ENCODE peak calls at places on chromosomes 11 and 22, in five cellular contexts. One of them, this sample, is unnamed. For H3K36me3, the result is how much of the 10 kb centered on the place peaks cover.

GRCh38 chr11:66238786-66239413 is 29.5 kb upstream of the RAB1B start:
- DNase-seq in GM23338: no peak
- DNase-seq in esophagus muscularis mucosa: no peak
- DNase-seq in HCT116: no peak
- DNase-seq in transverse colon: no peak
- DNase-seq in this sample: no peak

GRCh38 chr11:18225906-18226305 is 10.7 kb downstream of the SAA4 start:
- DNase-seq in esophagus muscularis mucosa: no peak
- DNase-seq in transverse colon: no peak
- DNase-seq in HCT116: no peak
- DNase-seq in GM23338: no peak
- DNase-seq in this sample: no peak

GRCh38 chr22:36979511-36979910 is 39.7 kb downstream of the TST start:
- DNase-seq in esophagus muscularis mucosa: no peak
- DNase-seq in HCT116: no peak
- DNase-seq in transverse colon: no peak
- DNase-seq in GM23338: no peak
- DNase-seq in this sample: no peak

GRCh38 chr11:103035656-103036434 is 56.1 kb downstream of the DCUN1D5 start:
- DNase-seq in GM23338: peak
- DNase-seq in HCT116: peak
- DNase-seq in transverse colon: no peak
- DNase-seq in esophagus muscularis mucosa: no peak
- DNase-seq in this sample: no peak

GRCh38 chr11:120039031-120039430 is 98.9 kb downstream of the TRIM29 start:
- DNase-seq in HCT116: no peak
- DNase-seq in GM23338: no peak
- DNase-seq in transverse colon: no peak
- DNase-seq in esophagus muscularis mucosa: no peak
- DNase-seq in this sample: no peak

GRCh38 chr22:36900880-36901279 is 12.5 kb upstream of the CSF2RB start:
- DNase-seq in GM23338: peak
- DNase-seq in esophagus muscularis mucosa: no peak
- DNase-seq in HCT116: no peak
- DNase-seq in transverse colon: no peak
- DNase-seq in this sample: no peak

GRCh38 chr11:11620251-11620965 is 1.4 kb downstream of the GALNT18 start:
- DNase-seq in transverse colon: peak
- DNase-seq in GM23338: peak
- DNase-seq in esophagus muscularis mucosa: peak
- DNase-seq in HCT116: peak
- DNase-seq in this sample: peak

GRCh38 chr11:76606102-76606793 is 64.3 kb downstream of the LRRC32 start:
- DNase-seq in GM23338: no peak
- DNase-seq in esophagus muscularis mucosa: peak
- DNase-seq in HCT116: no peak
- DNase-seq in transverse colon: no peak
- DNase-seq in this sample: no peak

GRCh38 chr11:16607675-16608644 is 130.5 kb upstream of the C11orf58 start:
- DNase-seq in HCT116: no peak
- DNase-seq in transverse colon: peak
- DNase-seq in esophagus muscularis mucosa: no peak
- DNase-seq in GM23338: peak
- DNase-seq in this sample: peak

GRCh38 chr22:45329536-45329936 is 19.8 kb downstream of the FAM118A start:
- DNase-seq in GM23338: no peak
- DNase-seq in HCT116: no peak
- DNase-seq in transverse colon: no peak
- DNase-seq in esophagus muscularis mucosa: no peak
- DNase-seq in this sample: no peak

GRCh38 chr11:69916806-69917387 is 97.7 kb upstream of the FGF3 start:
- DNase-seq in esophagus muscularis mucosa: no peak
- DNase-seq in GM23338: no peak
- DNase-seq in HCT116: no peak
- DNase-seq in transverse colon: peak
- DNase-seq in this sample: no peak

GRCh38 chr22:22984967-22985366 is 85.4 kb upstream of the GNAZ start:
- DNase-seq in GM23338: no peak
- DNase-seq in HCT116: no peak
- DNase-seq in esophagus muscularis mucosa: no peak
- DNase-seq in transverse colon: no peak
- DNase-seq in this sample: no peak

GRCh38 chr11:69320756-69321741 is 27.1 kb downstream of the MYEOV start:
- DNase-seq in HCT116: no peak
- DNase-seq in GM23338: no peak
- DNase-seq in transverse colon: no peak
- DNase-seq in esophagus muscularis mucosa: no peak
- DNase-seq in this sample: peak

GRCh38 chr11:29333993-29334780 is 682.6 kb downstream of the KCNA4 start:
- DNase-seq in transverse colon: no peak
- DNase-seq in GM23338: peak
- DNase-seq in esophagus muscularis mucosa: no peak
- DNase-seq in HCT116: peak
- DNase-seq in this sample: no peak

GRCh38 chr11:93000511-93001476 is 31.3 kb downstream of the MTNR1B start:
- DNase-seq in transverse colon: no peak
- DNase-seq in HCT116: peak
- DNase-seq in GM23338: no peak
- DNase-seq in esophagus muscularis mucosa: no peak
- DNase-seq in this sample: no peak

GRCh38 chr22:41925783-41926460 is 684 bp downstream of the TNFRSF13C start:
- DNase-seq in transverse colon: peak
- DNase-seq in esophagus muscularis mucosa: no peak
- DNase-seq in GM23338: peak
- DNase-seq in HCT116: no peak
- DNase-seq in this sample: peak

GRCh38 chr11:68503792-68504191 is 43.2 kb downstream of the PPP6R3 start:
- DNase-seq in GM23338: no peak
- DNase-seq in HCT116: no peak
- DNase-seq in esophagus muscularis mucosa: no peak
- DNase-seq in transverse colon: no peak
- DNase-seq in this sample: no peak

GRCh38 chr11:115290479-115291390 is 213.5 kb downstream of the CADM1 start:
- DNase-seq in HCT116: no peak
- DNase-seq in esophagus muscularis mucosa: no peak
- DNase-seq in GM23338: no peak
- DNase-seq in transverse colon: no peak
- DNase-seq in this sample: no peak

GRCh38 chr11:103959279-103959930 is 77.0 kb upstream of the DDI1 start:
- DNase-seq in transverse colon: no peak
- DNase-seq in HCT116: no peak
- DNase-seq in esophagus muscularis mucosa: no peak
- DNase-seq in GM23338: no peak
- DNase-seq in this sample: no peak

GRCh38 chr11:61842421-61842820 is 14.3 kb downstream of the FADS2 start:
- DNase-seq in esophagus muscularis mucosa: no peak
- DNase-seq in transverse colon: no peak
- DNase-seq in GM23338: no peak
- DNase-seq in HCT116: no peak
- DNase-seq in this sample: peak

GRCh38 chr11:97965849-97966646 is 1054.7 kb upstream of the CNTN5 start:
- DNase-seq in transverse colon: no peak
- DNase-seq in GM23338: no peak
- DNase-seq in HCT116: no peak
- DNase-seq in esophagus muscularis mucosa: no peak
- DNase-seq in this sample: no peak

GRCh38 chr11:27215471-27216267 is 147.3 kb downstream of the CCDC34 start:
- DNase-seq in GM23338: no peak
- DNase-seq in esophagus muscularis mucosa: no peak
- DNase-seq in transverse colon: no peak
- DNase-seq in HCT116: no peak
- DNase-seq in this sample: peak

GRCh38 chr11:33976351-33977199 is 75.0 kb upstream of the CAPRIN1 start:
- DNase-seq in GM23338: no peak
- DNase-seq in HCT116: no peak
- DNase-seq in transverse colon: no peak
- DNase-seq in esophagus muscularis mucosa: no peak
- DNase-seq in this sample: no peak

GRCh38 chr11:76048763-76049162 is 157.5 kb downstream of the WNT11 start:
- DNase-seq in HCT116: peak
- DNase-seq in GM23338: peak
- DNase-seq in esophagus muscularis mucosa: no peak
- DNase-seq in transverse colon: no peak
- DNase-seq in this sample: no peak

GRCh38 chr22:37088108-37088605 is 21.4 kb downstream of the TMPRSS6 start:
- DNase-seq in esophagus muscularis mucosa: no peak
- DNase-seq in transverse colon: no peak
- DNase-seq in HCT116: peak
- DNase-seq in GM23338: no peak
- DNase-seq in this sample: no peak

GRCh38 chr11:128860571-128861361 is 6.3 kb downstream of the KCNJ1 start:
- DNase-seq in esophagus muscularis mucosa: no peak
- DNase-seq in transverse colon: no peak
- DNase-seq in GM23338: no peak
- DNase-seq in HCT116: no peak
- DNase-seq in this sample: no peak

GRCh38 chr11:123430736-123431356 is 777 bp downstream of the GRAMD1B start:
- DNase-seq in GM23338: peak
- DNase-seq in transverse colon: peak
- DNase-seq in HCT116: no peak
- DNase-seq in esophagus muscularis mucosa: no peak
- DNase-seq in this sample: peak

GRCh38 chr11:124278261-124278660 is 22.1 kb downstream of the OR8G5 start:
- DNase-seq in transverse colon: no peak
- DNase-seq in esophagus muscularis mucosa: no peak
- DNase-seq in HCT116: no peak
- DNase-seq in GM23338: no peak
- DNase-seq in this sample: no peak

GRCh38 chr11:12674571-12674935 is 332 bp downstream of the TEAD1 start:
- DNase-seq in GM23338: peak
- DNase-seq in transverse colon: peak
- DNase-seq in HCT116: no peak
- DNase-seq in esophagus muscularis mucosa: no peak
- DNase-seq in this sample: no peak

GRCh38 chr22:27473533-27473932 is 328.0 kb downstream of the MN1 start:
- DNase-seq in esophagus muscularis mucosa: no peak
- DNase-seq in GM23338: no peak
- DNase-seq in transverse colon: no peak
- DNase-seq in HCT116: peak
- DNase-seq in this sample: no peak

GRCh38 chr11:79229047-79229446 is 211.8 kb downstream of the TENM4 start:
- DNase-seq in esophagus muscularis mucosa: no peak
- DNase-seq in HCT116: no peak
- DNase-seq in transverse colon: no peak
- DNase-seq in GM23338: no peak
- DNase-seq in this sample: no peak

GRCh38 chr11:76663912-76664440 is 6.6 kb downstream of the LRRC32 start:
- DNase-seq in HCT116: no peak
- DNase-seq in transverse colon: peak
- DNase-seq in esophagus muscularis mucosa: no peak
- DNase-seq in GM23338: no peak
- DNase-seq in this sample: peak

DNA sequence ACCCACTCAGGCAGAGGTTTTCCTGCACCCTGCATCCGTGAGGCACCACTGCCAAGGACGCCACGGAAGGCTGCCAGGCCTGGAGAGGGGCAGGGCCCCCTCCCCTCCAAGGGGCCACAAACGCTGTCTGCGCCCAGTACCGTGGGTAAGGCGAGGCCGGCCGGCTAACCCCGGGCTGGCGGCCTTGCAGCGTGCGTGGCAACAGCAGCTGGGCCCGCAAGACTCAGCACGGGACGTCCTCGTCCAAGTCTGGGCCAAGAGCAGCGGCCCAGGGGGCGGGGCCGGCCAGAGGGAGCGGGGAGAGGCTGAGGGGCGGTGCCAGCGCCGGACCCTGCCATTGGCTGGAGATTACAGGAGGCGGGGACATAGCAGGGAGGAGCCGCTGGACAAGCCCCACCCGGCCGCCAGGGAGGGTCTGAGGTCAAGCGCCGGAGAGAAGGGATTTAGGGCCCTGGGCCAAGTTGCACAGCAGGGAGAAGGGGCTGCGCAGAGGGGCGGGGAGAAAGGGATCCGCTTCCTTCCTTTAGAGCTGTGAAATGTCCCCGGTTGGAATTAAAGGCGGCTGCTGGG is 16.0 kb downstream of the SLC43A1 start:
- DNase-seq in HCT116: peak
- DNase-seq in GM23338: peak
- DNase-seq in esophagus muscularis mucosa: peak
- DNase-seq in transverse colon: peak
- DNase-seq in this sample: peak
- TF ChIP-seq POLR2AphosphoS5 in HCT116: peak
- TF ChIP-seq POLR2AphosphoS5 in GM23338: peak
- TF ChIP-seq POLR2AphosphoS5 in esophagus muscularis mucosa: peak
- TF ChIP-seq POLR2AphosphoS5 in transverse colon: peak
- TF ChIP-seq POLR2AphosphoS5 in this sample: peak

DNA sequence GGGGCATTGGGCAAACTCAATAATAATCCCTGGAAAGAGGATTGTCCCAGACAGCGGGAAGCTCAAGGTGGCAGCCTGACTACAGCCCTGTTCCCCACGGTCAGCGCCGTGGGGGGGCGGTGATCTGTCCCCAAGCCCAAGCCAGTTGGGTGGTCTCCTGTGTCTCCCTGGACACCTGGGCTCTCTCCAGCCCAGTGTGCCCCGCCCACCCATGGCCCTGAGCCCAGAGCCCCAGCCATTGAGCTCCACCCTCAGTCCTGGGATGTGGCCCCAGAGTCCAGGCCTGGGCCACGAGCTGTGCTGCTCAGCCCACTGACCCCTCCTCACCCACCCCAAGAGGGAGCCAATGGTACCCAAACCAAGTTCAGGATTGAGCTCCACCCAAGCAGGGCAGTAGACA is 27.9 kb upstream of the PDE2A start:
- DNase-seq in HCT116: no peak
- DNase-seq in esophagus muscularis mucosa: no peak
- DNase-seq in transverse colon: no peak
- DNase-seq in GM23338: no peak
- DNase-seq in this sample: no peak
- H3K36me3 ChIP-seq in HCT116: under half
- H3K36me3 ChIP-seq in esophagus muscularis mucosa: half or more
- H3K36me3 ChIP-seq in transverse colon: under half
- H3K36me3 ChIP-seq in GM23338: under half
- H3K36me3 ChIP-seq in this sample: half or more

DNA sequence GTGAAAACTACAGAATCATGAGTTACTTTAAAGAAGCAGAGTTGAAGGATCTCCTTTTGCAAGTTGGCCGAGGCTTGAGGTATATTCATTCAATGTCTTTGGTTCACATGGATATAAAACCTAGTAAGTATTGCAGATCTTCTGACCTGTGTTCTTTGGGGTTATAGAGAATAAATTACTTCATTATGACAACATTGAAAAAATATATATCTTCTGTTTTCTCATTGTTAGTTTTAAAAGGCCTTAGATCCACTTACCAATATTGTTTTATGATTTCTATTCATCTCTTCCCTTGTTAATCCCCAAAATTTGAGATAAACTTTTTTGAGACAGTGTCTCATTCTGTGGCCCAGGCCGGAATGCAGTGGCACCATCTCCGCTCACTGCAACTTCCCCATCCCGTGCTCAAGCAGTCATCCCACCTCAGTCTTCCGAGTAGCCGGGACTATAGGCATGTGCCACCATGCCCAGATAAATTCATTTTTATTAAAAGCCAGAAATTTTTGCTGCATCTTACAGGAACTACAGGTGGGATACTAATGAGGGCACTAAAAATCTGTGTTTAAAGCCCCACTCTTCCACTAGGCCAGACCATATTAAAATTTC is 8.2 kb downstream of the WEE1 start:
- DNase-seq in GM23338: no peak
- DNase-seq in esophagus muscularis mucosa: no peak
- DNase-seq in HCT116: no peak
- DNase-seq in transverse colon: no peak
- DNase-seq in this sample: no peak
- TF ChIP-seq POLR2AphosphoS5 in GM23338: no peak
- TF ChIP-seq POLR2AphosphoS5 in esophagus muscularis mucosa: no peak
- TF ChIP-seq POLR2AphosphoS5 in HCT116: no peak
- TF ChIP-seq POLR2AphosphoS5 in transverse colon: no peak
- TF ChIP-seq POLR2AphosphoS5 in this sample: no peak

GRCh38 chr11:377883-378500 is 8.7 kb downstream of the B4GALNT4 start:
- DNase-seq in GM23338: no peak
- DNase-seq in transverse colon: no peak
- DNase-seq in esophagus muscularis mucosa: no peak
- DNase-seq in HCT116: no peak
- DNase-seq in this sample: no peak
- H3K36me3 ChIP-seq in GM23338: under half
- H3K36me3 ChIP-seq in transverse colon: under half
- H3K36me3 ChIP-seq in esophagus muscularis mucosa: under half
- H3K36me3 ChIP-seq in HCT116: under half
- H3K36me3 ChIP-seq in this sample: under half

This sample was measured in spleen.